ENCODE peak calls at places on chromosomes 3 and 15, in seven cellular contexts. One of them, this sample, is unnamed.

GRCh38 chr15:71096676-71097075 is 18.6 kb upstream of the THSD4 start:
- DNase-seq in A673: no peak
- DNase-seq in heart right ventricle: no peak
- DNase-seq in body of pancreas: no peak
- DNase-seq in Peyer's patch: no peak
- DNase-seq in sigmoid colon: no peak
- DNase-seq in lower lobe of right lung: no peak
- DNase-seq in this sample: no peak

GRCh38 chr3:185981621-185982020 is 43.8 kb upstream of the TRA2B start:
- DNase-seq in A673: no peak
- DNase-seq in heart right ventricle: no peak
- DNase-seq in body of pancreas: no peak
- DNase-seq in Peyer's patch: no peak
- DNase-seq in sigmoid colon: no peak
- DNase-seq in lower lobe of right lung: no peak
- DNase-seq in this sample: no peak

GRCh38 chr3:130091958-130092357 is 10.3 kb downstream of the ALG1L2 start:
- DNase-seq in A673: no peak
- DNase-seq in heart right ventricle: no peak
- DNase-seq in body of pancreas: no peak
- DNase-seq in Peyer's patch: no peak
- DNase-seq in sigmoid colon: no peak
- DNase-seq in lower lobe of right lung: no peak
- DNase-seq in this sample: no peak

GRCh38 chr15:64443747-64444621 is 16.4 kb upstream of the ZNF609 start:
- DNase-seq in A673: peak; percentile 37
- DNase-seq in heart right ventricle: peak; percentile 6
- DNase-seq in body of pancreas: no peak
- DNase-seq in Peyer's patch: no peak
- DNase-seq in sigmoid colon: peak; percentile 9
- DNase-seq in lower lobe of right lung: no peak
- DNase-seq in this sample: peak; percentile 70

GRCh38 chr3:170080605-170081004 is 42.8 kb downstream of the GPR160 start:
- DNase-seq in A673: no peak
- DNase-seq in heart right ventricle: no peak
- DNase-seq in body of pancreas: no peak
- DNase-seq in Peyer's patch: no peak
- DNase-seq in sigmoid colon: no peak
- DNase-seq in lower lobe of right lung: no peak
- DNase-seq in this sample: no peak

GRCh38 chr3:155572085-155572484 is 172.8 kb downstream of the PLCH1 start:
- DNase-seq in A673: peak; percentile 31
- DNase-seq in heart right ventricle: no peak
- DNase-seq in body of pancreas: no peak
- DNase-seq in Peyer's patch: no peak
- DNase-seq in sigmoid colon: no peak
- DNase-seq in lower lobe of right lung: no peak
- DNase-seq in this sample: no peak

GRCh38 chr3:120824613-120825012 is 82.1 kb downstream of the GTF2E1 start:
- DNase-seq in A673: no peak
- DNase-seq in heart right ventricle: no peak
- DNase-seq in body of pancreas: no peak
- DNase-seq in Peyer's patch: no peak
- DNase-seq in sigmoid colon: no peak
- DNase-seq in lower lobe of right lung: no peak
- DNase-seq in this sample: no peak

GRCh38 chr3:155517907-155518306 is 224.4 kb upstream of the STRIT1 start:
- DNase-seq in A673: no peak
- DNase-seq in heart right ventricle: no peak
- DNase-seq in body of pancreas: no peak
- DNase-seq in Peyer's patch: no peak
- DNase-seq in sigmoid colon: no peak
- DNase-seq in lower lobe of right lung: no peak
- DNase-seq in this sample: no peak

GRCh38 chr3:147411235-147411607 is 2.1 kb downstream of the ZIC1 start:
- DNase-seq in A673: peak; percentile 56
- DNase-seq in heart right ventricle: no peak
- DNase-seq in body of pancreas: peak; percentile 27
- DNase-seq in Peyer's patch: no peak
- DNase-seq in sigmoid colon: no peak
- DNase-seq in lower lobe of right lung: no peak
- DNase-seq in this sample: no peak

GRCh38 chr15:65666257-65666656 is 44.5 kb downstream of the SLC24A1 start:
- DNase-seq in A673: no peak
- DNase-seq in heart right ventricle: no peak
- DNase-seq in body of pancreas: no peak
- DNase-seq in Peyer's patch: no peak
- DNase-seq in sigmoid colon: no peak
- DNase-seq in lower lobe of right lung: no peak
- DNase-seq in this sample: peak; percentile 33

GRCh38 chr3:74561881-74562280 is 52.6 kb downstream of the CNTN3 start:
- DNase-seq in A673: peak; percentile 0
- DNase-seq in heart right ventricle: no peak
- DNase-seq in body of pancreas: no peak
- DNase-seq in Peyer's patch: no peak
- DNase-seq in sigmoid colon: no peak
- DNase-seq in lower lobe of right lung: no peak
- DNase-seq in this sample: no peak

GRCh38 chr15:79990997-79991334 is 20.0 kb upstream of the BCL2A1 start:
- DNase-seq in A673: no peak
- DNase-seq in heart right ventricle: no peak
- DNase-seq in body of pancreas: no peak
- DNase-seq in Peyer's patch: peak; percentile 13
- DNase-seq in sigmoid colon: no peak
- DNase-seq in lower lobe of right lung: no peak
- DNase-seq in this sample: no peak

GRCh38 chr3:51942603-51943450 is 664 bp downstream of the PARP3 start:
- DNase-seq in A673: no peak
- DNase-seq in heart right ventricle: peak; percentile 62
- DNase-seq in body of pancreas: peak; percentile 34
- DNase-seq in Peyer's patch: peak; percentile 82
- DNase-seq in sigmoid colon: peak; percentile 81
- DNase-seq in lower lobe of right lung: peak; percentile 73
- DNase-seq in this sample: no peak

GRCh38 chr3:161221881-161222600 is 930 bp downstream of the NMD3 start:
- DNase-seq in A673: peak; percentile 47
- DNase-seq in heart right ventricle: peak; percentile 17
- DNase-seq in body of pancreas: peak; percentile 36
- DNase-seq in Peyer's patch: no peak
- DNase-seq in sigmoid colon: no peak
- DNase-seq in lower lobe of right lung: peak; percentile 46
- DNase-seq in this sample: no peak

GRCh38 chr3:195714380-195715011 is 6.3 kb upstream of the MUC20 start:
- DNase-seq in A673: peak; percentile 34
- DNase-seq in heart right ventricle: no peak
- DNase-seq in body of pancreas: no peak
- DNase-seq in Peyer's patch: no peak
- DNase-seq in sigmoid colon: no peak
- DNase-seq in lower lobe of right lung: peak; percentile 38
- DNase-seq in this sample: no peak

GRCh38 chr3:194237110-194237509 is 101.2 kb downstream of the HES1 start:
- DNase-seq in A673: no peak
- DNase-seq in heart right ventricle: no peak
- DNase-seq in body of pancreas: no peak
- DNase-seq in Peyer's patch: no peak
- DNase-seq in sigmoid colon: no peak
- DNase-seq in lower lobe of right lung: no peak
- DNase-seq in this sample: no peak

GRCh38 chr3:9149566-9149965 is 99.9 kb downstream of the SRGAP3 start:
- DNase-seq in A673: no peak
- DNase-seq in heart right ventricle: no peak
- DNase-seq in body of pancreas: peak; percentile 17
- DNase-seq in Peyer's patch: no peak
- DNase-seq in sigmoid colon: no peak
- DNase-seq in lower lobe of right lung: no peak
- DNase-seq in this sample: no peak

GRCh38 chr15:69648775-69649735 is 196.4 kb downstream of the RPLP1 start:
- DNase-seq in A673: no peak
- DNase-seq in heart right ventricle: no peak
- DNase-seq in body of pancreas: no peak
- DNase-seq in Peyer's patch: no peak
- DNase-seq in sigmoid colon: no peak
- DNase-seq in lower lobe of right lung: no peak
- DNase-seq in this sample: no peak

DNA sequence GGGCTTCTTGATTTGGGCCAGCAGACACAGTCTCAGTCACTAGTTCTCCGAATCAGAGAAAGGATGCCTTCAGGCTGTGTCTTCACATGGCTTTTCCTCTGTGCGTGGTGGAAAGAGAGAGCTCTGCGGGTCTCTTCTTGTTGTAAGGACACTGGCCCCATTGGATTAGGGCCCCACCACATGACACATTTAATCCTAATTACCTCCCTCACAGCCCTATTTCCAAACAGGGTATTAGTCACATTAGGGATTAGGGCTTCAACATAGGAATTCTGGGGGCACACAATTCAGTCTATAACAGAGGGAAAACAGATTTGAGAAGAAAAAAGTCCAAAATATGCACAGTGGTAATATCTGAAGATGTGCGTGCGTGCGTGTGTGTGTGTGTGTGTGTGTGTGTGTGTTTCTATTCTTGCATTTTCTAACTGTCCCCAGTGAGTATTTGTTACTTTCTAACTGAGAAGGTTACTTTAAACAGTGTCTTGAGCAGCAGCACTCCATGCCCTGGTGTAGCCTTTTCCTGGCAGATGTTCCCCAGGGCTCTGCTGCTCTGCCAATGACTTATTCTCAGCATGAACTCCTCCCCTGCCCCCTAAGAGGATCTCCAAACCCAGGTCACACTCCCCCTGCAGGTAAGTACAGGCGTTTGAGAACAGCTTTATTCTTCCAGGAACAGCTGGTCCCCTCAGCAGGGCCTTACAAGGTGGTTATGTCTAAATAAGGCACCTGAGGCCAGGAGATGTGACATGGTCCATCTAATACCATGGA is 72.9 kb downstream of the RPL39L start:
- DNase-seq in A673: peak; percentile 80
- DNase-seq in heart right ventricle: peak; percentile 34
- DNase-seq in body of pancreas: peak; percentile 12
- DNase-seq in Peyer's patch: no peak
- DNase-seq in sigmoid colon: no peak
- DNase-seq in lower lobe of right lung: no peak
- DNase-seq in this sample: no peak
- TF ChIP-seq CTCF in A673: peak; percentile 46
- TF ChIP-seq CTCF in heart right ventricle: no peak
- TF ChIP-seq CTCF in body of pancreas: no peak
- TF ChIP-seq CTCF in Peyer's patch: peak; percentile 41
- TF ChIP-seq CTCF in sigmoid colon: no peak
- TF ChIP-seq CTCF in lower lobe of right lung: peak; percentile 7
- TF ChIP-seq CTCF in this sample: peak; percentile 45

DNA sequence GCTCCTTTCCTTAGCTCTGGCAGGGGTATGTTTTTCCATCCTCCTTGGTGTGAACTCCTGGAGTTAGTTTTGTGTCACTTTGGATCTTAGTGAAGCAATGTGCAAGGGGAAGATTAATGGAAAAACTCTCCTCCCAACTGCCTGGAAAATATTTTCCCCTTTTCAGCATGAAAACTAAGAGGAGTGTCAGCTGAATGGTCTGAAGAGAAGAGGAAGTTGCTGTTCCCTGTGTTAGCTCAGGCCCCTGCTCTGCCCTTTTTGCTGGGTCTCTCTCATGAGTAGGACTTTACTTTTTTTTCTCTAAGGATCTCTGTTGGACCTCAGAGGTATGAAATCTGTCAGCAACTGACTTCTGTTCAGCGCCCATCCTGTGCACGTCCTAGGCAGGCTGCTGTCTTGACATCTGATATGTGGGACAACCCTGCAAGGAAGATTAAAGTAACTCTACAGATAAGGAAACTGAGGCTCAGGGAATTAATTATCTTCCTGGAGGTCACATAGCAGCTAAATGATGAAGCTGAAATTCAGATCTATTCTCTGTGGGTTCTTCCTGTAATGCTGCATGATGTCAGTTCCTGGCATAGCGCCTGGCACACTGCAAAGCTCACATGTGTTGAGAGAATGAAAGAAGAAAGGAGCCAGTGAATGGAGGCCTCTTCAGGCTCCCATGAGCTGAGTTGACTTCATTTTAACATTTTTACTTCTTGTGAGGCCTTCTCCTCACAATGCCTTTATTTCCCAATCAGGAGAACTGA is 109.6 kb upstream of the GALNT15 start:
- DNase-seq in A673: peak; percentile 58
- DNase-seq in heart right ventricle: peak; percentile 71
- DNase-seq in body of pancreas: peak; percentile 63
- DNase-seq in Peyer's patch: peak; percentile 68
- DNase-seq in sigmoid colon: peak; percentile 92
- DNase-seq in lower lobe of right lung: no peak
- DNase-seq in this sample: peak; percentile 82
- H3K27ac ChIP-seq in A673: no peak overlapping the region
- H3K27ac ChIP-seq in heart right ventricle: peak overlapping the region; percentile 62
- H3K27ac ChIP-seq in body of pancreas: no peak overlapping the region
- H3K27ac ChIP-seq in Peyer's patch: peak overlapping the region; percentile 58
- H3K27ac ChIP-seq in sigmoid colon: peak overlapping the region; percentile 66
- H3K27ac ChIP-seq in lower lobe of right lung: peak overlapping the region; percentile 55
- H3K27ac ChIP-seq in this sample: peak overlapping the region; percentile 77

GRCh38 chr15:45022871-45023658 is at the start of gene SORD:
- DNase-seq in A673: peak; percentile 96
- DNase-seq in heart right ventricle: peak; percentile 91
- DNase-seq in body of pancreas: peak; percentile 98
- DNase-seq in Peyer's patch: peak; percentile 97
- DNase-seq in sigmoid colon: peak; percentile 94
- DNase-seq in lower lobe of right lung: peak; percentile 97
- DNase-seq in this sample: peak; percentile 18
- TF ChIP-seq CTCF in A673: no peak
- TF ChIP-seq CTCF in heart right ventricle: no peak
- TF ChIP-seq CTCF in body of pancreas: no peak
- TF ChIP-seq CTCF in Peyer's patch: no peak
- TF ChIP-seq CTCF in sigmoid colon: no peak
- TF ChIP-seq CTCF in lower lobe of right lung: no peak
- TF ChIP-seq CTCF in this sample: no peak

DNA sequence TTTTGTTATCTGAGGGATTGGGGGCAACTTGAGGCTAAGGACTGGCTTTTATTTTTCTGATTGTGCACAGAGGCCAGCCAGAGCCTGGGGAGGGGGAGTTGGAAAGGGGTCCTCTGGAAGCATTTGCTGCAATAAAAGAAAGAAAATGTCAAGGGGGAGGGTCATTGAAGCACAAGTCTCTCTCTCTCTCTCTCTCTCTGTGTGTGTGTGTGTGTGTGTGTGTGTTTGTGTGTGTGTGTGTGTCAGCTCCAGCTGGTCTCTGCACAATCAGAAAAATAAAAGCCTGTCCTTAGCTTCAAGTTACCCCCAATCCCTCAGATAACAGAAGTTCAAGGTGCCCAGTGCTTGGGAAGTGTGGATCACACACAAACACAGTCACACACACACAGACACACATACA is 52.1 kb upstream of the CCDC174 start:
- DNase-seq in A673: no peak
- DNase-seq in heart right ventricle: no peak
- DNase-seq in body of pancreas: no peak
- DNase-seq in Peyer's patch: no peak
- DNase-seq in sigmoid colon: no peak
- DNase-seq in lower lobe of right lung: no peak
- DNase-seq in this sample: no peak
- H3K27ac ChIP-seq in A673: no peak overlapping the region
- H3K27ac ChIP-seq in heart right ventricle: no peak overlapping the region
- H3K27ac ChIP-seq in body of pancreas: no peak overlapping the region
- H3K27ac ChIP-seq in Peyer's patch: no peak overlapping the region
- H3K27ac ChIP-seq in sigmoid colon: no peak overlapping the region
- H3K27ac ChIP-seq in lower lobe of right lung: no peak overlapping the region
- H3K27ac ChIP-seq in this sample: no peak overlapping the region